ENCODE peak calls at places on chromosomes 12 and 14, in seven cellular contexts. E is MCF 10A, U is LoVo, T is OCI-LY7, V is NCI-H524, H is ecto neural progenitor cell, A is GM12892. J is an unnamed sample.

GRCh38 chr12:6700646-6701051 is at the start of gene PIANP:
- DNase-seq in E (no peak), U (no peak), T (peak; percentile 65), V (peak; percentile 12), H (no peak), A (no peak), J (peak; percentile 70)

GRCh38 chr12:88227263-88227662 is 85.2 kb downstream of the TMTC3 start:
- DNase-seq in E (no peak), U (no peak), T (peak; percentile 40), V (no peak), H (no peak), A (no peak), J (no peak)

GRCh38 chr12:102958073-102958829 is 777 bp downstream of the ASCL1 start:
- DNase-seq in E (no peak), U (no peak), T (no peak), V (peak; percentile 70), H (peak; percentile 91), A (peak; percentile 45), J (peak; percentile 45)

GRCh38 chr14:95353664-95354063 is 34.0 kb upstream of the CLMN start:
- DNase-seq in E (no peak), U (no peak), T (no peak), V (no peak), H (no peak), A (no peak), J (no peak)

GRCh38 chr14:25953532-25954144 is 644.2 kb downstream of the NOVA1 start:
- DNase-seq in E (peak; percentile 7), U (no peak), T (no peak), V (no peak), H (no peak), A (no peak), J (no peak)

GRCh38 chr12:65263777-65264176 is 14.7 kb upstream of the MSRB3 start:
- DNase-seq in E (no peak), U (no peak), T (no peak), V (no peak), H (no peak), A (no peak), J (no peak)

GRCh38 chr14:23070262-23071129 is 13.2 kb upstream of the CDH24 start:
- DNase-seq in E (no peak), U (no peak), T (no peak), V (no peak), H (no peak), A (no peak), J (no peak)

GRCh38 chr12:123938679-123939480 is 33.8 kb downstream of the CCDC92 start:
- DNase-seq in E (no peak), U (no peak), T (peak; percentile 4), V (no peak), H (no peak), A (no peak), J (peak; percentile 31)

GRCh38 chr12:132824053-132824452 is 4.6 kb downstream of the GOLGA3 start:
- DNase-seq in E (no peak), U (peak; percentile 11), T (no peak), V (no peak), H (no peak), A (no peak), J (no peak)

J was measured in SK-N-DZ.